ENCODE peak calls at places on chromosomes 1 and 21, in four cellular contexts. W is GM12878, Y is A549, T is HepG2. Z is an unnamed sample.

GRCh38 chr1:25703041-25703440 is 86.5 kb downstream of the MAN1C1 start:
- DNase-seq in T (no peak), Y (no peak), W (no peak), Z (no peak)

GRCh38 chr1:154994269-154994977 is 1.0 kb downstream of the LENEP start:
- DNase-seq in Y (no peak), W (no peak), T (no peak), Z (no peak)

GRCh38 chr21:46095814-46096595 is 1.9 kb upstream of the COL6A2 start:
- DNase-seq in Y (no peak), T (no peak), W (no peak), Z (no peak)

GRCh38 chr1:51728611-51729155 is 111.8 kb downstream of the OSBPL9 start:
- DNase-seq in Y (no peak), T (no peak), W (no peak), Z (no peak)

GRCh38 chr1:89633745-89634625 is 1.1 kb downstream of the LRRC8C start:
- DNase-seq in W (no peak), T (no peak), Y (no peak), Z (peak; percentile 38)

GRCh38 chr1:241990040-241990439 is 8.9 kb downstream of the MAP1LC3C start:
- DNase-seq in Y (peak; percentile 72), T (no peak), W (no peak), Z (peak; percentile 56)

GRCh38 chr1:163055005-163055404 is 14.2 kb upstream of the RGS4 start:
- DNase-seq in Y (no peak), W (no peak), T (no peak), Z (no peak)

GRCh38 chr1:33464552-33464951 is 7.9 kb upstream of the ZSCAN20 start:
- DNase-seq in T (no peak), W (no peak), Y (no peak), Z (no peak)

GRCh38 chr1:88773540-88774150 is 89.6 kb downstream of the PKN2 start:
- DNase-seq in Y (no peak), W (no peak), T (peak; percentile 2), Z (no peak)

GRCh38 chr1:210371916-210372315 is 43.2 kb downstream of the HHAT start:
- DNase-seq in Y (no peak), T (no peak), W (no peak), Z (no peak)

GRCh38 chr21:16742116-16742515 is 770.7 kb upstream of the CXADR start:
- DNase-seq in Y (no peak), W (no peak), T (no peak), Z (no peak)

GRCh38 chr1:10225573-10225972 is 15.2 kb downstream of the KIF1B start:
- DNase-seq in Y (no peak), T (no peak), W (no peak), Z (no peak)

GRCh38 chr1:23582820-23583219 is 23.5 kb upstream of the ID3 start:
- DNase-seq in W (no peak), T (no peak), Y (no peak), Z (no peak)

GRCh38 chr1:5410652-5411051 is 581.6 kb downstream of the NPHP4 start:
- DNase-seq in W (no peak), Y (no peak), T (no peak), Z (no peak)

GRCh38 chr1:95116666-95117206 is 419 bp upstream of the TLCD4 start:
- DNase-seq in W (no peak), T (peak; percentile 77), Y (peak; percentile 74), Z (peak; percentile 73)

GRCh38 chr1:77473690-77474089 is 191.9 kb downstream of the AK5 start:
- DNase-seq in W (no peak), T (no peak), Y (no peak), Z (no peak)

GRCh38 chr1:215958836-215959235 is 391.7 kb downstream of the KCTD3 start:
- DNase-seq in W (no peak), Y (no peak), T (no peak), Z (no peak)

GRCh38 chr1:7551442-7551841 is 219.7 kb upstream of the VAMP3 start:
- DNase-seq in T (no peak), Y (no peak), W (no peak), Z (no peak)

GRCh38 chr1:114154963-114155322 is 1.3 kb upstream of the SYT6 start:
- DNase-seq in W (no peak), T (no peak), Y (no peak), Z (no peak)

GRCh38 chr1:107689733-107690132 is 275.2 kb downstream of the VAV3 start:
- DNase-seq in W (no peak), Y (no peak), T (no peak), Z (no peak)

GRCh38 chr1:226675720-226676357 is 63.2 kb downstream of the ITPKB start:
- DNase-seq in W (no peak), Y (no peak), T (no peak), Z (no peak)
- TF ChIP-seq CHD2 in W (no peak), Y (no peak), T (no peak), Z (no peak)

GRCh38 chr1:38558476-38559179 is 300.9 kb downstream of the RRAGC start:
- DNase-seq in Y (no peak), T (no peak), W (peak; percentile 38), Z (no peak)
- TF ChIP-seq MYC in Y (no peak), T (no peak), W (no peak), Z (no peak)

GRCh38 chr1:201021333-201022177 is 2.0 kb downstream of the KIF21B start:
- DNase-seq in T (no peak), W (no peak), Y (no peak), Z (no peak)

GRCh38 chr1:201023517-201023902 is at the start of gene KIF21B:
- DNase-seq in W (no peak), T (peak; percentile 42), Y (peak; percentile 88), Z (peak; percentile 94)

GRCh38 chr1:201022178-201022823 is 1.2 kb downstream of the KIF21B start:
- DNase-seq in Y (no peak), W (no peak), T (no peak), Z (no peak)

GRCh38 chr1:201024251-201024998 is 911 bp upstream of the KIF21B start:
- DNase-seq in W (no peak), Y (no peak), T (peak; percentile 19), Z (peak; percentile 55)

DNA sequence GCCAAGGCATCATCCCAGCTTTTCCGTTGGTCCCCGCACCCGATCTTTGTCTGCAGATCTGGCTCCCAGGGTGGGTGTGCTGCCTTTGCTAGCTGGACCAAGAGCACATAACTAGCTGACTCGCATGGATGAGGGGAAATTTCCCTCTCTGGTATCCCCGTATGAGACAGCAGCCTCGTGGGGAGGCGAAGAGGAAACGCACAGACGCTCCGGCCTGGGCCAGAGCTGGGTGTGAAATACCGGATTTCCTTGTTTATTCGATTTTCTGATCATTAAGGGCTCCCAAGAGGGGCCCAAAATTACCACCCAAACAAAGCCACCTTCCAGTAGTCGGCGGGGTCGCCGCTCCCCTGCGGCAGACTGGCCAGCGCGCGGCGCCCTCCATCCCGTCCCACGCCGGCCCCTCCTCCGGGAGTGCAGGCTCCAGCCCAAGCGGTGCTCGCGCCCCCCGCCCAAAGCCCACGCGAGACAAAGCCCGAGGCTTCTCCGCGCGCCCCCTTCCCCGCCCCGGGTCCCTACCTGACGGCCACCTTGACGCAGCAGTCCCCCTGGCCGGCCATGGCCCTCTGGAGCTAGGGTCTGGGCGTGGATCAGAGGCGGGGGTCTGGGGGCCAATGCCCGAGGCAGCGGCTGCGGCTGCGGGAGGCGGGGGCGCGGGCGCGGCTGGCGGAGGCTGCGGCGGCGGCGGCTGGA is 544 bp downstream of the KIF21B start:
- DNase-seq in W (no peak), T (no peak), Y (no peak), Z (peak; percentile 61)
- TF ChIP-seq CHD2 in W (no peak), T (no peak), Y (no peak), Z (no peak)

GRCh38 chr1:228284148-228284495 is 76.3 kb downstream of the OBSCN start:
- DNase-seq in T (no peak), Y (no peak), W (no peak), Z (no peak)

GRCh38 chr1:228283476-228284147 is 75.8 kb downstream of the OBSCN start:
- DNase-seq in Y (no peak), W (no peak), T (no peak), Z (no peak)

GRCh38 chr1:228282329-228283042 is 74.6 kb downstream of the OBSCN start:
- DNase-seq in W (no peak), T (no peak), Y (no peak), Z (no peak)

GRCh38 chr1:228281631-228282328 is 73.9 kb downstream of the OBSCN start:
- DNase-seq in Y (no peak), W (no peak), T (no peak), Z (no peak)

GRCh38 chr1:228283043-228283371 is 75.2 kb downstream of the OBSCN start:
- DNase-seq in T (no peak), W (no peak), Y (no peak), Z (peak; percentile 52)
- TF ChIP-seq MYC in T (no peak), W (no peak), Y (no peak), Z (no peak)

GRCh38 chr1:27970401-27970800 is 10.6 kb downstream of the XKR8 start:
- DNase-seq in Y (no peak), W (no peak), T (no peak), Z (no peak)
- TF ChIP-seq CHD2 in Y (no peak), W (no peak), T (no peak), Z (no peak)

DNA sequence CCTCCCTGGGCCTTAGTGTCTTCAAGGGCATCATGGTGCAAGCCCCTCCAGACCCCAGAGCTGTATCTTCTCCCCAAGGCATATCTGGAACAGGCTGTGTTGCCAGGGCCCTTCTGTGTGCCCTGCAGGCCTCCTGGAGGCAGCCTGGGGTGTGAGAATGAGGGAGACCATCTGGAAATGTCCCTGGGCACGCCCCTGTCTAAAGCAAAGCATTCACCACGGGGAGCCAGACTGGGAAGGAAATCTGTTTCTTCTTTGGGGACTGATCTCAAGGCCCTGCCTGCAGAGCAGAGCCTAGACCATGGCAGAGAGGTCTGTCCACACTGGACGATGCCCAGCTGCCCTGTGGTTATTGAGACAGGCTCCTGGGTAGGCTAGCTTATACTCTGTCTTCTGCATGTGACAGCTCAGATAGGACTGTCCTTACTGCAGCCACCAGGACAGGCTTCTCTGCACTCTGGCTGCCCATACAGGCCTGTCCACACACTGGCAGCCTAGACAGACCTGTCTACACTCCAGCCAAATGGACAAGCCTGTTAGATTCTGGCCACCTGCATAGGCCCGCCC is 24.6 kb downstream of the PODN start:
- DNase-seq in Y (no peak), W (no peak), T (no peak), Z (no peak)
- TF ChIP-seq MYC in Y (no peak), W (no peak), T (no peak), Z (no peak)